ENCODE peak calls at places on chromosomes 4 and X, in nine cellular contexts. F, Q, A, D, L, V, I, X and O are unnamed samples.

GRCh38 chrX:22538581-22538980 is 265.9 kb downstream of the CBLL2 start:
- DNase-seq in V (no peak), L (no peak), Q (no peak), X (no peak), D (no peak), I (no peak), F (no peak), A (peak; percentile 27), O (peak; percentile 10)

GRCh38 chr4:67687639-67688038 is 13.3 kb downstream of the UBA6 start:
- DNase-seq in L (peak; percentile 79), V (no peak), X (peak; percentile 71), A (peak; percentile 8), I (no peak), D (no peak), Q (peak; percentile 28), F (peak; percentile 35), O (no peak)

GRCh38 chr4:148214529-148215166 is 227.6 kb downstream of the NR3C2 start:
- DNase-seq in F (peak; percentile 63), L (peak; percentile 5), I (no peak), A (peak; percentile 2), X (no peak), D (no peak), Q (no peak), V (no peak), O (no peak)

GRCh38 chr4:81260443-81261102 is 45.6 kb upstream of the PRKG2 start:
- DNase-seq in Q (no peak), X (no peak), L (no peak), V (peak; percentile 10), D (peak; percentile 26), F (peak; percentile 8), A (no peak), I (no peak), O (no peak)

GRCh38 chr4:14445882-14446281 is 556.4 kb upstream of the CPEB2 start:
- DNase-seq in D (no peak), A (no peak), X (no peak), Q (no peak), I (no peak), L (no peak), V (no peak), F (no peak), O (no peak)

GRCh38 chr4:88320780-88321373 is 36.5 kb upstream of the PPM1K start:
- DNase-seq in D (peak; percentile 23), V (peak; percentile 6), L (no peak), X (peak; percentile 51), F (peak; percentile 21), Q (no peak), I (no peak), A (peak; percentile 66), O (no peak)

GRCh38 chr4:7808752-7809151 is 130.9 kb downstream of the AFAP1 start:
- DNase-seq in V (peak; percentile 88), Q (no peak), I (no peak), L (peak; percentile 93), F (peak; percentile 88), X (peak; percentile 85), D (no peak), A (peak; percentile 88), O (no peak)

GRCh38 chrX:1521459-1521956 is 15.5 kb downstream of the P2RY8 start:
- DNase-seq in I (no peak), A (no peak), L (no peak), D (peak; percentile 52), X (no peak), Q (no peak), F (no peak), V (no peak), O (no peak)

GRCh38 chrX:106007815-106008214 is 30.7 kb downstream of the SERPINA7 start:
- DNase-seq in Q (no peak), V (no peak), F (no peak), X (no peak), L (no peak), A (no peak), I (no peak), D (no peak), O (no peak)

GRCh38 chrX:36963069-36963808 is 44.9 kb upstream of the FAM47C start:
- DNase-seq in X (no peak), A (no peak), D (no peak), I (no peak), F (no peak), Q (no peak), L (no peak), V (no peak), O (no peak)

GRCh38 chr4:6192245-6192644 is 8.1 kb downstream of the JAKMIP1 start:
- DNase-seq in D (no peak), Q (no peak), L (no peak), X (no peak), F (no peak), V (no peak), A (no peak), I (no peak), O (no peak)

GRCh38 chrX:134026732-134027311 is 41.4 kb upstream of the GPC3 start:
- DNase-seq in X (peak; percentile 28), Q (no peak), L (peak; percentile 5), D (peak; percentile 75), I (no peak), F (peak; percentile 28), A (peak; percentile 5), V (peak; percentile 62), O (no peak)

GRCh38 chr4:25065451-25065850 is 34.7 kb upstream of the LGI2 start:
- DNase-seq in X (no peak), D (no peak), A (no peak), L (no peak), F (no peak), I (no peak), Q (no peak), V (no peak), O (no peak)

GRCh38 chrX:25158635-25159034 is 142.9 kb upstream of the ARX start:
- DNase-seq in Q (no peak), F (peak; percentile 25), L (no peak), D (no peak), A (peak; percentile 67), I (no peak), V (no peak), X (no peak), O (peak; percentile 52)

GRCh38 chr4:165027762-165028402 is 3.9 kb upstream of the TRIM60 start:
- DNase-seq in A (no peak), I (no peak), F (no peak), D (no peak), V (peak; percentile 9), L (no peak), Q (no peak), X (peak; percentile 31), O (no peak)

GRCh38 chr4:39655866-39656265 is 17.2 kb upstream of the SMIM14 start:
- DNase-seq in X (peak; percentile 28), I (no peak), V (no peak), Q (no peak), D (no peak), L (peak; percentile 10), F (peak; percentile 12), A (no peak), O (no peak)

GRCh38 chrX:151006410-151007109 is 23.4 kb downstream of the HMGB3 start:
- DNase-seq in X (no peak), Q (no peak), L (no peak), A (no peak), V (no peak), D (no peak), I (no peak), F (no peak), O (no peak)

GRCh38 chrX:151009582-151009981 is 26.4 kb downstream of the HMGB3 start:
- DNase-seq in Q (no peak), L (no peak), I (no peak), V (no peak), A (no peak), X (no peak), F (no peak), D (peak; percentile 16), O (no peak)

GRCh38 chrX:151000901-151001301 is 17.8 kb downstream of the HMGB3 start:
- DNase-seq in D (no peak), Q (no peak), X (no peak), L (no peak), F (no peak), V (no peak), A (no peak), I (no peak), O (no peak)

DNA sequence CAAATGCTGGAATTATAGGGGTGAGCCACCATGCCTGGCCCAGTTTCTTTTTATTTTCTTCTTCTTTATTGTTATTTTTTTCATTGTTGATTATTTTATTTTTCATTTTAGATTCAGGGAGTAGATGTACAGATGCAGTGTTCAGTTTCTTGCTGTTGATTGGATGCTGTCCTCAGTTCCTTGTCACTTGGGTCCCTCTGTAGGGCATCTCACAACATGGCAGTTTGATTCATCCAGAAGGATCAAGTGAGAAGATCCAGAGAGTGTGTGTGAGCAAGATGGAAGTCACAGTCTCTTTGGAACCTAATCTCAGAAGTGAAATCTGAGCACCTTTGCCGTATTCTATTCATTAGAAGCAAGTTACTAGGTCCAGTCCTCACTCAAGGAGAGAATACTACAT is 20.9 kb downstream of the HMGB3 start:
- DNase-seq in I (no peak), L (peak; percentile 2), Q (no peak), X (peak; percentile 10), A (no peak), D (no peak), V (peak; percentile 7), F (no peak), O (no peak)
- TF ChIP-seq CTCF in I (no peak), L (peak; percentile 15), Q (peak; percentile 36), X (peak; percentile 12), A (no peak), D (no peak), V (no peak), F (no peak), O (peak; percentile 11)

DNA sequence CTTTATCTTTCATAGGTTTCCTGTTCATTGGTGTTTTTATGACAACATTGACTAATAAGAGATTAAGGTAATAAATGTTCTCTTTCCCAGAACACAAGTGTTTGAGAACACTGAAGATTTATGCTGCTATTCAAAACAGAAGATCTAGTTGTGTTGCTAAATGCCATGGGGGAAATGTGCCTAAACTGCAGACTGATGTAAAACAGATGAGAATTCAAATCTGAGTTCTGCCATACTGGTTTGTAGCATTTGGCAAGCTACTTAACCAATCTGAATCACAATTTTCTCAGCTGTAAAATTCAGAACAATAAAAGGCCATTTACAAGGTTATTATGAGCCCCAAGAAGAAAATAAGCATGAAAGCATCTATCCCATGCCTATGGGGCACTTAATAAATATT is 2.3 kb downstream of the SLC10A6 start:
- DNase-seq in X (peak; percentile 81), D (no peak), F (peak; percentile 86), V (peak; percentile 25), I (peak; percentile 54), Q (peak; percentile 86), A (peak; percentile 40), L (no peak), O (no peak)
- H3K4me3 ChIP-seq in X (no peak overlapping the region), D (no peak overlapping the region), F (no peak overlapping the region), V (no peak overlapping the region), I (no peak overlapping the region), Q (no peak overlapping the region), A (no peak overlapping the region), L (no peak overlapping the region), O (no peak overlapping the region)

GRCh38 chr4:139606600-139607301 is 50.7 kb upstream of the SETD7 start:
- DNase-seq in Q (no peak), A (peak; percentile 36), F (peak; percentile 74), I (no peak), X (peak; percentile 67), D (no peak), V (peak; percentile 59), L (peak; percentile 70), O (peak; percentile 69)
- TF ChIP-seq CTCF in Q (peak; percentile 27), A (no peak), F (peak; percentile 47), I (no peak), X (peak; percentile 21), D (no peak), V (peak; percentile 18), L (peak; percentile 17), O (no peak)

DNA sequence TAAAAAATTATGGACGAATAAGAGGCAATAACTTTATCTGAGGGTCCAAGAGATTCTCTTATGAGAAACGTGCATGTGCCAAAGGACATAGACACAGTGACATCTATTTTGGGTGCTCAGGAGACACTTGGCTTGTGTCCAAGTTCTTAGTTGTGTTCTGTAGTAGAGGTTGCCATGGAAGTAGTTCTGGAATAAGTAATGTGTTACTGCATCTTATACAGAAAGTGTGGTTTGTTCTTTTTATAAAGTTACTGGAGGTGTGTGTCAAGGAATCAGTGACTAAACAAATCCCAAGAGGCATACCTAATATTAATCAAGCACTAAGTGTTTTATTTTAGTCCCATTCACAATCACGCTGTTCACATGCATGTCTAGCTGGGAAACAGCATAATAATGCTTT is 305.7 kb downstream of the ARHGAP24 start:
- DNase-seq in V (peak; percentile 84), A (peak; percentile 65), D (no peak), Q (no peak), I (no peak), L (no peak), F (peak; percentile 42), X (peak; percentile 45), O (no peak)
- H3K4me3 ChIP-seq in V (peak overlapping the region; percentile 72), A (no peak overlapping the region), D (no peak overlapping the region), Q (no peak overlapping the region), I (no peak overlapping the region), L (no peak overlapping the region), F (peak overlapping the region; percentile 50), X (no peak overlapping the region), O (no peak overlapping the region)